ENCODE peak calls at places on chromosomes 6 and 20, in seven cellular contexts. D is IMR-90, T is H1, Q is neuronal stem cell, O is mesenchymal stem cell, H is mesendoderm, A is trophoblast cell. F is an unnamed sample.

GRCh38 chr6:135334169-135334568 is 153.1 kb downstream of the MYB start:
- DNase-seq in O (peak), T (no peak), H (peak), A (no peak), D (peak), Q (no peak), F (no peak)

GRCh38 chr6:140879861-140880260 is 1252.9 kb upstream of the GJE1 start:
- DNase-seq in H (no peak), T (no peak), A (no peak), O (peak), Q (no peak), D (peak), F (no peak)

GRCh38 chr6:72040106-72040505 is 153.8 kb downstream of the RIMS1 start:
- DNase-seq in O (no peak), T (no peak), A (no peak), Q (no peak), D (peak), H (no peak), F (no peak)

GRCh38 chr6:13559251-13559650 is 15.2 kb upstream of the SIRT5 start:
- DNase-seq in O (no peak), A (peak), H (no peak), T (no peak), Q (no peak), D (no peak), F (no peak)

GRCh38 chr6:112029045-112029822 is 24.7 kb upstream of the CCN6 start:
- DNase-seq in O (peak), H (peak), Q (peak), A (peak), D (peak), T (peak), F (peak)

GRCh38 chr6:106510090-106510970 is 119.0 kb downstream of the RTN4IP1 start:
- DNase-seq in H (peak), D (no peak), A (peak), Q (peak), T (no peak), O (peak), F (peak)

GRCh38 chr6:121823437-121823851 is 388.0 kb downstream of the GJA1 start:
- DNase-seq in A (peak), T (peak), O (peak), D (peak), Q (peak), H (peak), F (peak)

GRCh38 chr6:70956451-70957283 is at the start of gene B3GAT2:
- DNase-seq in O (peak), D (peak), H (peak), T (no peak), Q (peak), A (no peak), F (peak)

GRCh38 chr6:193773-194310 is 98.4 kb upstream of the DUSP22 start:
- DNase-seq in A (no peak), T (no peak), O (no peak), D (no peak), H (no peak), Q (no peak), F (no peak)

GRCh38 chr6:44309631-44310030 is 3.5 kb downstream of the AARS2 start:
- DNase-seq in O (no peak), Q (no peak), T (no peak), H (no peak), D (no peak), A (no peak), F (no peak)

GRCh38 chr6:31739639-31740396 is at the start of gene MSH5:
- DNase-seq in T (peak), D (peak), O (peak), H (peak), Q (peak), A (peak), F (peak)

GRCh38 chr6:122717350-122717749 is 62.2 kb upstream of the FABP7 start:
- DNase-seq in D (peak), O (peak), Q (peak), T (no peak), H (peak), A (no peak), F (no peak)

GRCh38 chr20:49446808-49447207 is 35.7 kb downstream of the KCNB1 start:
- DNase-seq in T (no peak), Q (peak), O (peak), D (no peak), H (peak), A (no peak), F (peak)

GRCh38 chr6:112145080-112145573 is 57.7 kb downstream of the FAM229B start:
- DNase-seq in T (peak), A (no peak), Q (no peak), D (no peak), H (peak), O (no peak), F (peak)

GRCh38 chr20:10805764-10806163 is 132.0 kb upstream of the JAG1 start:
- DNase-seq in H (no peak), O (no peak), A (no peak), Q (no peak), T (no peak), D (no peak), F (no peak)

GRCh38 chr6:84763397-84764331 is 734 bp downstream of the TBX18 start:
- DNase-seq in A (no peak), Q (no peak), D (peak), T (no peak), O (peak), H (peak), F (peak)

GRCh38 chr6:140001851-140002301 is 627.4 kb upstream of the CITED2 start:
- DNase-seq in O (no peak), D (peak), Q (no peak), A (no peak), H (no peak), T (no peak), F (no peak)

GRCh38 chr6:65650086-65650485 is 56.9 kb downstream of the EYS start:
- DNase-seq in T (no peak), A (no peak), H (no peak), D (no peak), O (no peak), Q (no peak), F (no peak)

GRCh38 chr6:154474636-154475428 is 35.7 kb downstream of the CNKSR3 start:
- DNase-seq in A (peak), T (no peak), H (no peak), D (peak), Q (no peak), O (peak), F (no peak)

GRCh38 chr6:125986956-125987617 is 747 bp downstream of the TRMT11 start:
- DNase-seq in Q (no peak), T (no peak), O (peak), D (peak), H (peak), A (no peak), F (no peak)

GRCh38 chr20:20396794-20397193 is 28.9 kb downstream of the INSM1 start:
- DNase-seq in Q (no peak), H (no peak), A (no peak), D (no peak), T (no peak), O (no peak), F (no peak)

GRCh38 chr20:5608104-5608447 is 142.1 kb upstream of the SHLD1 start:
- DNase-seq in T (no peak), O (no peak), A (no peak), Q (no peak), H (no peak), D (no peak), F (no peak)
- H3K18ac ChIP-seq in T (no peak), O (no peak), A (no peak), Q (no peak), H (no peak), D (no peak), F (no peak)

DNA sequence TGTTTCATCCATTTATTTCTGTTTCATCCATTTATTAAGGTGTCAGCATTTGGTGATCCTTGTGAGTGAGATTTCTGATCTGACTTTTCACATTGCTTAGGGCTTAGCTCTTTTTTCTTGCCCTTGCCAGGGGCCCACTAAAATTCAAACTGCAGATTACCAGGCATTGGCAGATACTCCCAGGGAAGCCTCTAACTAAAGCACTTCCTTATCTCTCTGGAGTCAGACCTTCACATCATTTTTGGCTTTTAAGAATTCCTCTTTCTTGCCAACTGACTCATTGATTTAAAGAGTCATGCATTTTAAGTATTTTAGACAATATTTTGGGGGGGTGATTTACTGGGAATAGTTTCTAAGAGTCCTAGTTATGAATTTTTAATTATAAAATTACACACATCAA is 2.6 kb upstream of the WFDC8 start:
- DNase-seq in T (no peak), H (peak), Q (no peak), D (no peak), O (no peak), A (no peak), F (no peak)
- H3K18ac ChIP-seq in T (no peak), H (peak), Q (no peak), D (no peak), O (no peak), A (no peak), F (no peak)

GRCh38 chr20:52062452-52063209 is 128.9 kb downstream of the ZFP64 start:
- DNase-seq in Q (no peak), O (no peak), T (no peak), H (peak), D (no peak), A (no peak), F (no peak)
- H3K18ac ChIP-seq in Q (no peak), O (no peak), T (no peak), H (no peak), D (no peak), A (no peak), F (no peak)

GRCh38 chr6:119126140-119126539 is 47.7 kb upstream of the FAM184A start:
- DNase-seq in A (no peak), Q (no peak), D (no peak), T (no peak), O (no peak), H (no peak), F (no peak)

GRCh38 chr6:119129148-119129967 is 50.9 kb upstream of the FAM184A start:
- DNase-seq in D (peak), O (peak), T (no peak), H (peak), Q (peak), A (peak), F (peak)

GRCh38 chr6:119128252-119128912 is 49.9 kb upstream of the FAM184A start:
- DNase-seq in H (no peak), Q (no peak), T (no peak), O (peak), D (no peak), A (no peak), F (no peak)

GRCh38 chr6:119127627-119128026 is 49.2 kb upstream of the FAM184A start:
- DNase-seq in Q (no peak), O (no peak), D (no peak), H (no peak), T (no peak), A (no peak), F (no peak)

DNA sequence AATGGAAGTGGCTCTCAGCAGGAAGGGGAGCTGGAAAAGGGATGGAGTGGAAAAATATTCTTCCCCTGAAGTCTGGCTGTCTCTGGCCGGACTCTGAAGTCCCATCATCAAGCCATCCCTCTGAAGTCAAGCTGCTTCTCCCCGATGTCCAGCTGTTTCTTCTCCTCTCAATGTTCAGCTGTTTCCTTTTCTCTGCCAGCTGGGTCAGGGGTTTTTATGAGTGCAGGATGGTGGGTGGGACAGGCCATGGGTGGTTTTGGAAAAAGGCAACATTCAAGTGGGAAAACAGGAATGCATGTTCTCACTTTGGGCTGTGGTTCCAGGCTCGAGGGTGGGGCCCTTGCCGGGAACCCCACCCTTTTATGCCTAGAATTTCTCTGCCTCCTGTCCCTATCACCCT is 48.4 kb upstream of the FAM184A start:
- DNase-seq in Q (no peak), D (no peak), A (no peak), T (no peak), O (no peak), H (no peak), F (no peak)
- H3K18ac ChIP-seq in Q (no peak), D (no peak), A (no peak), T (no peak), O (peak), H (no peak), F (no peak)